ENCODE peak calls at places on chromosomes 11 and 22, in four cellular contexts. U is sciatic nerve, Y is Kasumi-1, H is NCI-H2081. G is an unnamed sample.

GRCh38 chr22:49013707-49014106 is 814.0 kb downstream of the BRD1 start:
- DNase-seq in U (peak; percentile 37), Y (no peak), H (no peak), G (no peak)

GRCh38 chr11:72770799-72771198 is 18.6 kb upstream of the ARAP1 start:
- DNase-seq in U (no peak), Y (no peak), H (no peak), G (no peak)

GRCh38 chr11:94925422-94926270 is 47.7 kb downstream of the CWC15 start:
- DNase-seq in U (no peak), Y (no peak), H (no peak), G (no peak)

GRCh38 chr11:111555255-111555654 is 14.7 kb downstream of the LAYN start:
- DNase-seq in U (no peak), Y (no peak), H (no peak), G (no peak)

GRCh38 chr22:43443072-43443471 is 31.3 kb downstream of the MPPED1 start:
- DNase-seq in U (peak; percentile 25), Y (no peak), H (no peak), G (no peak)

GRCh38 chr22:42399315-42400271 is 32.6 kb downstream of the NFAM1 start:
- DNase-seq in U (peak; percentile 75), Y (peak; percentile 16), H (peak; percentile 78), G (peak; percentile 19)

GRCh38 chr11:10561043-10561818 is 7.2 kb downstream of the LYVE1 start:
- DNase-seq in U (no peak), Y (no peak), H (no peak), G (no peak)

GRCh38 chr11:118998822-118999221 is 884 bp downstream of the CENATAC start:
- DNase-seq in U (no peak), Y (no peak), H (no peak), G (no peak)

GRCh38 chr11:107929611-107930200 is 1.5 kb downstream of the RAB39A start:
- DNase-seq in U (no peak), Y (no peak), H (no peak), G (peak; percentile 64)

GRCh38 chr11:12269104-12269441 is 108.3 kb upstream of the PARVA start:
- DNase-seq in U (no peak), Y (no peak), H (no peak), G (peak; percentile 60)

GRCh38 chr22:42905217-42905616 is 48.1 kb upstream of the ARFGAP3 start:
- DNase-seq in U (no peak), Y (no peak), H (peak; percentile 1), G (no peak)

GRCh38 chr11:127656266-127656879 is 655.8 kb upstream of the KIRREL3 start:
- DNase-seq in U (no peak), Y (no peak), H (peak; percentile 80), G (peak; percentile 14)

GRCh38 chr22:36103891-36104290 is 56.7 kb downstream of the APOL3 start:
- DNase-seq in U (no peak), Y (no peak), H (no peak), G (no peak)

GRCh38 chr22:30695351-30695762 is 683 bp downstream of the OSBP2 start:
- DNase-seq in U (peak; percentile 57), Y (no peak), H (no peak), G (no peak)

GRCh38 chr22:25120093-25120561 is 79.5 kb upstream of the CRYBB3 start:
- DNase-seq in U (no peak), Y (no peak), H (no peak), G (no peak)

GRCh38 chr22:27116295-27116694 is 458.9 kb downstream of the MIAT start:
- DNase-seq in U (no peak), Y (no peak), H (peak; percentile 10), G (no peak)

GRCh38 chr11:123527526-123527925 is 97.5 kb downstream of the GRAMD1B start:
- DNase-seq in U (no peak), Y (no peak), H (no peak), G (no peak)

GRCh38 chr11:1026641-1027482 is 9.7 kb downstream of the MUC6 start:
- DNase-seq in U (no peak), Y (no peak), H (no peak), G (no peak)

G was measured in NCI-H446.